ENCODE peak calls at places on chromosomes 11 and 22, in seven cellular contexts. One of them, this sample, is unnamed. For H3K79me1, the result is how much of the 10 kb centered on the place peaks cover.

GRCh38 chr11:82085493-82085892 is 648.2 kb downstream of the FAM181B start:
- DNase-seq in IMR-90: no peak
- DNase-seq in mesenchymal stem cell: no peak
- DNase-seq in mesendoderm: peak
- DNase-seq in H9: no peak
- DNase-seq in H1: no peak
- DNase-seq in trophoblast cell: no peak
- DNase-seq in this sample: no peak

GRCh38 chr22:32649515-32650200 is 151.8 kb upstream of the TIMP3 start:
- DNase-seq in IMR-90: peak
- DNase-seq in mesenchymal stem cell: peak
- DNase-seq in mesendoderm: no peak
- DNase-seq in H9: no peak
- DNase-seq in H1: no peak
- DNase-seq in trophoblast cell: no peak
- DNase-seq in this sample: no peak

GRCh38 chr22:29623553-29624169 is 20.2 kb downstream of the NF2 start:
- DNase-seq in IMR-90: no peak
- DNase-seq in mesenchymal stem cell: no peak
- DNase-seq in mesendoderm: no peak
- DNase-seq in H9: no peak
- DNase-seq in H1: no peak
- DNase-seq in trophoblast cell: peak
- DNase-seq in this sample: no peak

GRCh38 chr11:82902086-82902485 is 550 bp downstream of the DDIAS start:
- DNase-seq in IMR-90: no peak
- DNase-seq in mesenchymal stem cell: no peak
- DNase-seq in mesendoderm: no peak
- DNase-seq in H9: no peak
- DNase-seq in H1: no peak
- DNase-seq in trophoblast cell: no peak
- DNase-seq in this sample: no peak

GRCh38 chr11:132131051-132131450 is 760.6 kb downstream of the NTM start:
- DNase-seq in IMR-90: no peak
- DNase-seq in mesenchymal stem cell: no peak
- DNase-seq in mesendoderm: no peak
- DNase-seq in H9: no peak
- DNase-seq in H1: no peak
- DNase-seq in trophoblast cell: no peak
- DNase-seq in this sample: no peak

GRCh38 chr22:31278643-31279326 is 13.5 kb downstream of the PIK3IP1 start:
- DNase-seq in IMR-90: no peak
- DNase-seq in mesenchymal stem cell: no peak
- DNase-seq in mesendoderm: no peak
- DNase-seq in H9: no peak
- DNase-seq in H1: no peak
- DNase-seq in trophoblast cell: no peak
- DNase-seq in this sample: no peak

GRCh38 chr11:86244063-86244521 is 461 bp upstream of the EED start:
- DNase-seq in IMR-90: peak
- DNase-seq in mesenchymal stem cell: no peak
- DNase-seq in mesendoderm: peak
- DNase-seq in H9: peak
- DNase-seq in H1: no peak
- DNase-seq in trophoblast cell: peak
- DNase-seq in this sample: no peak

GRCh38 chr11:38756537-38756936 is 2158.5 kb upstream of the RAG2 start:
- DNase-seq in IMR-90: no peak
- DNase-seq in mesenchymal stem cell: no peak
- DNase-seq in mesendoderm: no peak
- DNase-seq in H9: no peak
- DNase-seq in H1: no peak
- DNase-seq in trophoblast cell: no peak
- DNase-seq in this sample: no peak

GRCh38 chr11:45847908-45848316 is 637 bp downstream of the CRY2 start:
- DNase-seq in IMR-90: peak
- DNase-seq in mesenchymal stem cell: peak
- DNase-seq in mesendoderm: peak
- DNase-seq in H9: peak
- DNase-seq in H1: no peak
- DNase-seq in trophoblast cell: peak
- DNase-seq in this sample: peak

GRCh38 chr11:134560066-134560465 is 148.0 kb upstream of the B3GAT1 start:
- DNase-seq in IMR-90: no peak
- DNase-seq in mesenchymal stem cell: no peak
- DNase-seq in mesendoderm: no peak
- DNase-seq in H9: no peak
- DNase-seq in H1: no peak
- DNase-seq in trophoblast cell: no peak
- DNase-seq in this sample: no peak

GRCh38 chr22:27662359-27663030 is 139.1 kb downstream of the MN1 start:
- DNase-seq in IMR-90: no peak
- DNase-seq in mesenchymal stem cell: no peak
- DNase-seq in mesendoderm: no peak
- DNase-seq in H9: no peak
- DNase-seq in H1: no peak
- DNase-seq in trophoblast cell: no peak
- DNase-seq in this sample: no peak

GRCh38 chr22:42862045-42862734 is 5.1 kb upstream of the ARFGAP3 start:
- DNase-seq in IMR-90: peak
- DNase-seq in mesenchymal stem cell: peak
- DNase-seq in mesendoderm: no peak
- DNase-seq in H9: no peak
- DNase-seq in H1: no peak
- DNase-seq in trophoblast cell: peak
- DNase-seq in this sample: no peak

GRCh38 chr11:123174196-123175183 is 20.6 kb downstream of the CLMP start:
- DNase-seq in IMR-90: peak
- DNase-seq in mesenchymal stem cell: peak
- DNase-seq in mesendoderm: peak
- DNase-seq in H9: no peak
- DNase-seq in H1: no peak
- DNase-seq in trophoblast cell: peak
- DNase-seq in this sample: peak

GRCh38 chr22:41557401-41558240 is 3.2 kb upstream of the CSDC2 start:
- DNase-seq in IMR-90: peak
- DNase-seq in mesenchymal stem cell: peak
- DNase-seq in mesendoderm: no peak
- DNase-seq in H9: peak
- DNase-seq in H1: peak
- DNase-seq in trophoblast cell: no peak
- DNase-seq in this sample: no peak

GRCh38 chr11:133785795-133786194 is 59.5 kb downstream of the SPATA19 start:
- DNase-seq in IMR-90: no peak
- DNase-seq in mesenchymal stem cell: no peak
- DNase-seq in mesendoderm: no peak
- DNase-seq in H9: no peak
- DNase-seq in H1: no peak
- DNase-seq in trophoblast cell: no peak
- DNase-seq in this sample: no peak

GRCh38 chr11:114889464-114890065 is 211.2 kb downstream of the NXPE2 start:
- DNase-seq in IMR-90: no peak
- DNase-seq in mesenchymal stem cell: no peak
- DNase-seq in mesendoderm: no peak
- DNase-seq in H9: no peak
- DNase-seq in H1: no peak
- DNase-seq in trophoblast cell: no peak
- DNase-seq in this sample: peak

GRCh38 chr11:134638796-134639540 is 226.9 kb upstream of the B3GAT1 start:
- DNase-seq in IMR-90: no peak
- DNase-seq in mesenchymal stem cell: no peak
- DNase-seq in mesendoderm: no peak
- DNase-seq in H9: no peak
- DNase-seq in H1: no peak
- DNase-seq in trophoblast cell: no peak
- DNase-seq in this sample: no peak

GRCh38 chr22:47370448-47371262 is 608.2 kb downstream of the TBC1D22A start:
- DNase-seq in IMR-90: no peak
- DNase-seq in mesenchymal stem cell: no peak
- DNase-seq in mesendoderm: no peak
- DNase-seq in H9: no peak
- DNase-seq in H1: no peak
- DNase-seq in trophoblast cell: no peak
- DNase-seq in this sample: no peak

GRCh38 chr11:19988598-19988997 is 171.7 kb downstream of the DBX1 start:
- DNase-seq in IMR-90: peak
- DNase-seq in mesenchymal stem cell: peak
- DNase-seq in mesendoderm: peak
- DNase-seq in H9: peak
- DNase-seq in H1: peak
- DNase-seq in trophoblast cell: peak
- DNase-seq in this sample: no peak

GRCh38 chr11:64284048-64284961 is at the start of gene BAD:
- DNase-seq in IMR-90: peak
- DNase-seq in mesenchymal stem cell: peak
- DNase-seq in mesendoderm: peak
- DNase-seq in H9: peak
- DNase-seq in H1: peak
- DNase-seq in trophoblast cell: peak
- DNase-seq in this sample: peak

GRCh38 chr11:101336155-101336554 is 206.5 kb upstream of the PGR start:
- DNase-seq in IMR-90: no peak
- DNase-seq in mesenchymal stem cell: no peak
- DNase-seq in mesendoderm: no peak
- DNase-seq in H9: no peak
- DNase-seq in H1: no peak
- DNase-seq in trophoblast cell: peak
- DNase-seq in this sample: no peak

GRCh38 chr22:30204742-30205111 is 41.8 kb downstream of the LIF start:
- DNase-seq in IMR-90: peak
- DNase-seq in mesenchymal stem cell: peak
- DNase-seq in mesendoderm: no peak
- DNase-seq in H9: no peak
- DNase-seq in H1: no peak
- DNase-seq in trophoblast cell: no peak
- DNase-seq in this sample: no peak

GRCh38 chr11:94732617-94733292 is 35.4 kb upstream of the AMOTL1 start:
- DNase-seq in IMR-90: peak
- DNase-seq in mesenchymal stem cell: peak
- DNase-seq in mesendoderm: no peak
- DNase-seq in H9: no peak
- DNase-seq in H1: no peak
- DNase-seq in trophoblast cell: no peak
- DNase-seq in this sample: no peak

DNA sequence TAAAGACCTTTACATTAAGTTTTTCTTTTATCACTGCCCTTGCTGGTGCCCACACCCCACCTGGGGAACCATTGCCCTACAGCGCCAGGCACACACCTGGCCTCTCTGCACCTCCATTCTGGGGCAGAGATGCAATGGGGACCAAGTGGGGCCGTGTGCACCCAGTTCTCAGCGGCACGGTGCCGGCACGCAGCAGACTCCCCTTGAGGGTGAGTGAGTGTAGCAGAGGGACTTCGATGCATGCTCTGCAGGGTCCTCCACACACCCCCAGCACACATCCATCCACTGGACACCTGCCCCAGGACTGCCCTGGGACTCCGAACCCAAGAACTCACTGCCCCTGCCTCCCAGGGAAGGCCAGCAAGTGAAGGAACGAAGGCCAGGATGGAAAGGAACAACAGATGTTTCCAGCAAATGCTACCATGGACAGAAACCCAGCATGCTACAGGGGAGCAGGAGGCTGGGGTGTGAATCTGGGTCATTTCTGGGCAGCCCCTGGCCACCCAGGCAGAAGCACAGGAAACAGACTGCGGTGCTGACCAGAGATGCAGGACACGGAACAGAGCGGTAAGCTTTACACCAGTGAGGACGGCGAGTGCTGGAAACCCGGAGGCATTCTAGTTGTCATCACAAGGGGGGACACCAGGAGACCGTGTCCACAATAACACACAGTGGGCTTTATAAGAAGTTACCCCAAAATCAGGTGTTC is 32.6 kb upstream of the MOB2 start:
- DNase-seq in IMR-90: no peak
- DNase-seq in mesenchymal stem cell: no peak
- DNase-seq in mesendoderm: no peak
- DNase-seq in H9: no peak
- DNase-seq in H1: no peak
- DNase-seq in trophoblast cell: no peak
- DNase-seq in this sample: no peak
- H3K79me1 ChIP-seq in IMR-90: half or more
- H3K79me1 ChIP-seq in mesenchymal stem cell: half or more
- H3K79me1 ChIP-seq in mesendoderm: under half
- H3K79me1 ChIP-seq in H9: under half
- H3K79me1 ChIP-seq in H1: under half
- H3K79me1 ChIP-seq in trophoblast cell: under half
- H3K79me1 ChIP-seq in this sample: under half

GRCh38 chr22:25077964-25078363 is 121.7 kb upstream of the CRYBB3 start:
- DNase-seq in IMR-90: no peak
- DNase-seq in mesenchymal stem cell: no peak
- DNase-seq in mesendoderm: no peak
- DNase-seq in H9: no peak
- DNase-seq in H1: no peak
- DNase-seq in trophoblast cell: peak
- DNase-seq in this sample: no peak
- H3K79me1 ChIP-seq in IMR-90: under half
- H3K79me1 ChIP-seq in mesenchymal stem cell: under half
- H3K79me1 ChIP-seq in mesendoderm: under half
- H3K79me1 ChIP-seq in H9: under half
- H3K79me1 ChIP-seq in H1: under half
- H3K79me1 ChIP-seq in trophoblast cell: under half
- H3K79me1 ChIP-seq in this sample: under half

DNA sequence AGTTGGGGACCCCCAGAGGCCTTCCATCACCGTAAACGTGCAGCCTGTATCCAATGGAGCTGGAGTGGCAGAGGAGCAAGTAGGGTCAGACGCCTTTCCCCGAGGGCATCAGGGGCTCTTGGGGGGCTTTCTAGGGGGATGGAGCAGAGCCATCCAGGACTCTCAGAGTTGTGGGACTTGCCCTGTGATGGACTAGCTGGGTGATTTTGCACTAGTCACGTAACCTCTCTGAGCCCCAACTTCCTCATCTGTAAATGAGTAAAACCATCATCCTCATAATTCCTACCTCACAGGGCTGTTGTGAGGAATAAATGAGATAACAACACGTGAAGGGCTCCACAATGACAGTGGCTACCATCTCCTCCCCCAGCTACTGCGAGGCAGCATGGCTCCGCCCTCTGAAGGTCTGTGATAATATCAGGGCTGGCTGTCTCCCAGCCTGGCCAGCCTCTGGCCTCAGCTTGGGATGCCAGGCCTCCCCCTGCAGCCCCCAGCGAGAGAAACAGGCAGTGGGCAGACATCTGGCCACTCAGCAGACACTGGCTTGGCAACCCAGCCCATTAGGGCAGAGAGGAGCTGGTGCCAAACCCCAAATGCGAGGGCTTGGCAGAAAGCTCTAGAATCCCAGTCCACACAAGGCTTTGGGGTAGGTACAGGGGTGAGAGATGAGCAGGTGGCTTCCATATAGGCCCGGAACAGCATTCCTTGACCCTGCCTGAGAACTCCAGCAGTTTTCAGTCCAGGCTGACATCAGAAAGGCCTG is 6.7 kb downstream of the USP2 start:
- DNase-seq in IMR-90: no peak
- DNase-seq in mesenchymal stem cell: no peak
- DNase-seq in mesendoderm: peak
- DNase-seq in H9: peak
- DNase-seq in H1: peak
- DNase-seq in trophoblast cell: no peak
- DNase-seq in this sample: no peak
- H3K79me1 ChIP-seq in IMR-90: under half
- H3K79me1 ChIP-seq in mesenchymal stem cell: under half
- H3K79me1 ChIP-seq in mesendoderm: under half
- H3K79me1 ChIP-seq in H9: under half
- H3K79me1 ChIP-seq in H1: under half
- H3K79me1 ChIP-seq in trophoblast cell: under half
- H3K79me1 ChIP-seq in this sample: under half

GRCh38 chr11:84420261-84420660 is 1134.1 kb upstream of the CCDC90B start:
- DNase-seq in IMR-90: no peak
- DNase-seq in mesenchymal stem cell: no peak
- DNase-seq in mesendoderm: peak
- DNase-seq in H9: no peak
- DNase-seq in H1: no peak
- DNase-seq in trophoblast cell: no peak
- DNase-seq in this sample: peak
- H3K79me1 ChIP-seq in IMR-90: under half
- H3K79me1 ChIP-seq in mesenchymal stem cell: under half
- H3K79me1 ChIP-seq in mesendoderm: under half
- H3K79me1 ChIP-seq in H9: under half
- H3K79me1 ChIP-seq in H1: under half
- H3K79me1 ChIP-seq in trophoblast cell: under half
- H3K79me1 ChIP-seq in this sample: under half